ENCODE peak calls at places on chromosomes 3 and 15, in ten cellular contexts. I is WERI-Rb-1, H is DND-41, K is tibial nerve, V is RWPE1, D is cardiac muscle cell, Z is bronchial epithelial cell, X is mesothelial cell of epicardium, M is suprapubic skin, L is PC-3. J is an unnamed sample.

GRCh38 chr3:53072653-53073552 is 27.0 kb upstream of the SFMBT1 start:
- DNase-seq in K (peak; percentile 83), H (peak; percentile 92), D (peak; percentile 82), I (peak; percentile 89), M (peak; percentile 91), X (peak; percentile 63), L (peak; percentile 84), V (peak; percentile 60), Z (peak; percentile 63), J (peak; percentile 99)

GRCh38 chr15:100124936-100125626 is 216.7 kb downstream of the ADAMTS17 start:
- DNase-seq in M (no peak), V (no peak), Z (no peak), X (no peak), I (no peak), L (no peak), D (no peak), K (no peak), H (no peak), J (no peak)

GRCh38 chr15:51622269-51623180 is at the start of gene DMXL2:
- DNase-seq in M (peak; percentile 85), L (peak; percentile 81), V (peak; percentile 86), X (peak; percentile 83), Z (peak; percentile 41), I (peak; percentile 98), H (peak; percentile 90), K (peak; percentile 59), D (peak; percentile 90), J (peak; percentile 97)

GRCh38 chr3:172341482-172342059 is 106.7 kb downstream of the GHSR start:
- DNase-seq in H (peak; percentile 30), M (no peak), Z (peak; percentile 71), L (peak; percentile 89), X (no peak), D (peak; percentile 73), K (peak; percentile 52), I (no peak), V (peak; percentile 33), J (no peak)

GRCh38 chr3:157789162-157789561 is 285.9 kb upstream of the VEPH1 start:
- DNase-seq in M (no peak), X (no peak), K (no peak), V (peak; percentile 81), L (peak; percentile 87), D (no peak), H (no peak), I (no peak), Z (peak; percentile 81), J (no peak)

GRCh38 chr15:60752973-60753720 is 274.2 kb upstream of the ICE2 start:
- DNase-seq in X (no peak), V (no peak), L (no peak), M (no peak), H (no peak), D (peak; percentile 59), Z (peak; percentile 11), K (no peak), I (no peak), J (no peak)

GRCh38 chr3:197154-197855 is 742 bp downstream of the CHL1 start:
- DNase-seq in Z (no peak), M (peak; percentile 69), H (no peak), X (peak; percentile 19), D (no peak), K (no peak), V (no peak), I (peak; percentile 37), L (no peak), J (peak; percentile 64)

GRCh38 chr3:153595186-153595815 is 433.3 kb downstream of the RAP2B start:
- DNase-seq in M (no peak), L (peak; percentile 68), K (no peak), Z (peak; percentile 58), X (no peak), V (peak; percentile 41), I (no peak), D (peak; percentile 64), H (no peak), J (peak; percentile 44)

GRCh38 chr3:190319660-190320059 is 2.6 kb downstream of the CLDN1 start:
- DNase-seq in M (no peak), X (no peak), Z (peak; percentile 99), L (peak; percentile 97), V (peak; percentile 93), K (no peak), D (no peak), H (no peak), I (no peak), J (no peak)

GRCh38 chr3:190323241-190323617 is 983 bp upstream of the CLDN1 start:
- DNase-seq in K (peak; percentile 32), D (peak; percentile 17), X (no peak), H (no peak), V (no peak), Z (peak; percentile 73), L (no peak), I (no peak), M (no peak), J (peak; percentile 49)

GRCh38 chr3:190322604-190323240 is 476 bp upstream of the CLDN1 start:
- DNase-seq in Z (no peak), H (no peak), X (no peak), K (peak; percentile 28), I (no peak), V (no peak), L (no peak), M (no peak), D (peak; percentile 46), J (no peak)

GRCh38 chr3:190320594-190321362 is 1.5 kb downstream of the CLDN1 start:
- DNase-seq in Z (no peak), L (no peak), X (no peak), K (no peak), V (no peak), I (no peak), M (no peak), D (no peak), H (no peak), J (no peak)

DNA sequence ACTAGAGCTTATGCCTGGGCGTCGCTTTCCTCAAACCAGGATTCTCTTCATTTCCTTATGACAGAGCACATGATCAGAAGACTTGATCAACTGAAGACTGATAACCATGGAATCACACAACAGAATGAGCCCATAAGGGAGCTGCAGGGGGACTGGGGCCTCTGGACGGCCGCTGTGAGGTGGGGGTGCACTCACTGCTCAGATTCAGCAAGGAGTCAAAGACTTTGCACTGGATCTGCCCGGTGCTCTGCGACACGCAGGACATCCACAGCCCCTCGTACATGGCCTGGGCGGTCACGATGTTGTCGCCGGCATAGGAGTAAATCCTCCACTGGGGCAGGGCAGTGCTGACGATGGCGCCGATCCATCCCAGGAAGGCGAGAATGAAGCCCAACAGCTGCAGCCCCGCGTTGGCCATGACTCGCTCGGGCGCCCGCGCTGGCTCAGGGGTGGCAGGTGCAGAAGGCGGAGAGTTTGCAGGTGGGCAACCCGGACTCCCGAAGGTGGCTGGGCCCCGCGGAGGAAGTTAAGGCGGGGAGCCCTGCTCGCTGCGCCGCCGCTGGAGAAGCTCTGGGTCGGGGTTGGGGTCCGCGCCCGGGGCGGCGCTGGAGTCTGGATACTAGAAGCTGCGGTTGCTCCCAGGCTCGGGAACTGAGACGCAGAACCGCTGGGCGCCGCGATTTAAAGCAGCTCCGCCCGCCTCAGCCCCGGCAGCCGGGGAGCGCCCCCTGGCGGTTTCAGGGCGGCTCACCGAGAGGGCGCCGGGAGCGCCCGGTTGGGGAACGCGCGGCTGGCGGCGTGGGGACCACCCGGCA is at the start of gene CLDN1:
- DNase-seq in L (peak; percentile 80), D (peak; percentile 81), M (peak; percentile 87), X (peak; percentile 82), K (peak; percentile 68), Z (peak; percentile 54), V (peak; percentile 72), I (peak; percentile 59), H (no peak), J (peak; percentile 96)
- TF ChIP-seq CTCF in L (peak; percentile 92), D (peak; percentile 92), M (peak; percentile 69), X (peak; percentile 94), K (peak; percentile 97), Z (peak; percentile 99), V (peak; percentile 96), I (peak; percentile 78), H (no peak), J (peak; percentile 99)

GRCh38 chr3:134362670-134363380 is 11.4 kb downstream of the AMOTL2 start:
- DNase-seq in M (peak; percentile 39), I (no peak), L (no peak), H (no peak), X (no peak), V (no peak), K (no peak), Z (no peak), D (no peak), J (peak; percentile 62)

GRCh38 chr3:134364061-134364935 is 9.9 kb downstream of the AMOTL2 start:
- DNase-seq in H (peak; percentile 81), I (peak; percentile 94), L (peak; percentile 94), D (peak; percentile 99), X (peak; percentile 94), V (peak; percentile 97), M (peak; percentile 95), K (peak; percentile 89), Z (peak; percentile 83), J (peak; percentile 99)

GRCh38 chr3:134364936-134365765 is 9.1 kb downstream of the AMOTL2 start:
- DNase-seq in K (no peak), D (peak; percentile 51), Z (no peak), V (no peak), H (peak; percentile 83), M (peak; percentile 57), X (no peak), L (no peak), I (no peak), J (peak; percentile 80)

GRCh38 chr3:134362221-134362620 is 12.0 kb downstream of the AMOTL2 start:
- DNase-seq in D (no peak), H (no peak), K (no peak), V (no peak), Z (no peak), L (no peak), X (no peak), I (no peak), M (peak; percentile 44), J (peak; percentile 44)

GRCh38 chr3:134363381-134363755 is 10.9 kb downstream of the AMOTL2 start:
- DNase-seq in L (no peak), K (no peak), Z (no peak), M (peak; percentile 58), V (no peak), I (no peak), D (no peak), H (no peak), X (no peak), J (no peak)
- TF ChIP-seq CTCF in L (no peak), K (no peak), Z (no peak), M (no peak), V (no peak), I (no peak), D (no peak), H (no peak), X (no peak), J (no peak)

GRCh38 chr3:11507719-11508118 is 136.0 kb downstream of the VGLL4 start:
- DNase-seq in K (no peak), I (no peak), M (no peak), D (no peak), X (no peak), H (no peak), V (no peak), L (no peak), Z (no peak), J (no peak)

GRCh38 chr3:11513817-11514135 is 129.9 kb downstream of the VGLL4 start:
- DNase-seq in I (no peak), D (no peak), H (no peak), Z (no peak), V (no peak), M (no peak), K (no peak), X (no peak), L (no peak), J (no peak)

GRCh38 chr3:11508346-11509174 is 135.2 kb downstream of the VGLL4 start:
- DNase-seq in Z (no peak), V (no peak), X (no peak), H (no peak), D (no peak), M (no peak), K (no peak), L (no peak), I (no peak), J (no peak)

GRCh38 chr3:11510001-11510760 is 133.5 kb downstream of the VGLL4 start:
- DNase-seq in D (peak; percentile 45), M (no peak), X (no peak), K (no peak), H (no peak), V (no peak), Z (no peak), I (peak; percentile 65), L (no peak), J (no peak)

DNA sequence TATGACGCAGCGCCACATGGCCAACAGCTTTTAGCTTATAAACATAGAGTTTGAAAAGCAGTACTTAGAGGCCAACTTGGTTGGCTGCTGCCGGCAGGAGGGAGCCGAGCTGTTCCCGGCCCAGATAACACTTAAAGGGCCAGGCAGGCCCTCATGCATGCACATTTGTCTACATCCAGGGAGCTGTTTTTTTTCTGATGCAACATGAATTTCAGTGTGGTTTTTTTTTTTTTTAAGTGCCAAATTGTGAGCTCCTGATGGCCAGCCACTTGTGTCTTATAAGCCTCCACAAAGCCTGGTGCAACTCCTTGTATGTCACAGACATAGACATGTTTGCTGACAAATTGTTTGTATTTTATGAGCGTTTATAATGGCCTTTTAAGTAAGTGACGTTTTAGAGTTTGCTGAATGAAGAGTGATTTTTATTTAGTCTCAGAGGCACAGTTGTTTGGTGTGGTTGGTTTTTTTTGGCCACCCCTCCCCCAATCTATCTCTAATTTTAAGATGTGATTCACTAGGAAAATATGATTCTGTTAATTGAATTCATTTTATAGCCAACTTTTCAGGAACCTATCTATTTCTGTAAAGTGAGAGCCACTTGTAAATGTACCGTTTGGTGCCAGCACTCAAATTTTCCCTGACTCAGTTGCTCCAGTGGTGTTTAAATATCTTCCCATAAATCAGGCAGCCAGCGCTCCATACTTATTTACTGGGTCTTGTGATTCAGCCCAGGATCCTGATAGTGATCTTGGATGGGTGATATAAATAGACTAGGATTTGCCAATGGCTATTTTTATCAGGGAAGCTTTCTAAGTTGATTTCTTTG is 134.3 kb downstream of the VGLL4 start:
- DNase-seq in D (peak; percentile 95), H (no peak), I (peak; percentile 38), X (no peak), V (no peak), K (no peak), Z (peak; percentile 40), M (no peak), L (peak; percentile 58), J (peak; percentile 69)
- TF ChIP-seq CTCF in D (peak; percentile 26), H (no peak), I (no peak), X (no peak), V (no peak), K (peak; percentile 22), Z (no peak), M (no peak), L (no peak), J (peak; percentile 29)

GRCh38 chr3:142209655-142210054 is 15.7 kb downstream of the GK5 start:
- DNase-seq in K (peak; percentile 26), X (no peak), M (peak; percentile 75), Z (peak; percentile 76), H (no peak), D (peak; percentile 96), V (peak; percentile 47), L (peak; percentile 17), I (no peak), J (no peak)

GRCh38 chr3:142210144-142210543 is 15.2 kb downstream of the GK5 start:
- DNase-seq in V (no peak), I (no peak), L (no peak), Z (no peak), M (no peak), D (peak; percentile 68), H (no peak), X (no peak), K (no peak), J (no peak)

GRCh38 chr3:142213298-142213697 is 12.1 kb downstream of the GK5 start:
- DNase-seq in M (no peak), H (no peak), V (no peak), K (peak; percentile 55), I (no peak), L (no peak), X (no peak), Z (no peak), D (peak; percentile 95), J (no peak)

GRCh38 chr3:142210608-142211007 is 14.8 kb downstream of the GK5 start:
- DNase-seq in L (no peak), V (no peak), K (no peak), D (peak; percentile 63), M (no peak), H (no peak), I (no peak), Z (no peak), X (no peak), J (no peak)

GRCh38 chr3:142211034-142211433 is 14.4 kb downstream of the GK5 start:
- DNase-seq in V (no peak), Z (no peak), H (peak; percentile 52), I (no peak), K (no peak), L (no peak), M (no peak), X (no peak), D (peak; percentile 50), J (peak; percentile 69)
- TF ChIP-seq CTCF in V (no peak), Z (no peak), H (peak; percentile 71), I (peak; percentile 51), K (no peak), L (peak; percentile 34), M (no peak), X (no peak), D (peak; percentile 32), J (peak; percentile 76)